ENCODE peak calls at places on chromosomes 5 and 9, in six cellular contexts. N is GM12865, T is heart left ventricle, J is OCI-LY7, G is HCT116, P is GM12878. X is an unnamed sample.

GRCh38 chr9:98101868-98102273 is 17.2 kb downstream of the TRIM14 start:
- DNase-seq in G (no peak), J (peak; percentile 97), P (peak; percentile 99), T (no peak), N (peak; percentile 98), X (peak; percentile 83)

GRCh38 chr5:14501353-14502162 is 80.0 kb upstream of the OTULINL start:
- DNase-seq in N (no peak), G (no peak), J (no peak), P (no peak), T (no peak), X (no peak)

GRCh38 chr5:176877793-176878331 is 21.3 kb downstream of the HK3 start:
- DNase-seq in P (no peak), T (no peak), J (no peak), N (no peak), G (no peak), X (no peak)

GRCh38 chr5:164376840-164377239 is 871.4 kb downstream of the MAT2B start:
- DNase-seq in P (no peak), G (no peak), J (no peak), T (no peak), N (no peak), X (no peak)

GRCh38 chr9:136973618-136974617 is 3.4 kb upstream of the PTGDS start:
- DNase-seq in N (no peak), T (no peak), G (no peak), J (no peak), P (no peak), X (no peak)

GRCh38 chr9:134699343-134699740 is 57.7 kb downstream of the COL5A1 start:
- DNase-seq in G (no peak), T (peak; percentile 26), P (no peak), N (no peak), J (no peak), X (no peak)

GRCh38 chr9:113886003-113886324 is 9.9 kb downstream of the ZNF618 start:
- DNase-seq in G (no peak), N (no peak), T (no peak), P (no peak), J (no peak), X (no peak)

GRCh38 chr9:3858961-3859360 is 333.2 kb upstream of the RFX3 start:
- DNase-seq in G (no peak), N (no peak), J (no peak), T (no peak), P (no peak), X (no peak)

GRCh38 chr5:128487041-128487440 is 51.0 kb downstream of the FBN2 start:
- DNase-seq in J (no peak), N (no peak), P (no peak), T (no peak), G (no peak), X (no peak)

GRCh38 chr9:16118090-16118489 is 565.2 kb downstream of the CCDC171 start:
- DNase-seq in P (no peak), J (no peak), N (no peak), G (no peak), T (no peak), X (no peak)

GRCh38 chr5:127313379-127313778 is 22.8 kb downstream of the MEGF10 start:
- DNase-seq in G (no peak), J (no peak), P (no peak), N (no peak), T (no peak), X (no peak)

GRCh38 chr9:121225240-121225639 is 23.6 kb upstream of the RAB14 start:
- DNase-seq in P (no peak), N (no peak), J (no peak), G (no peak), T (no peak), X (no peak)

GRCh38 chr5:7398596-7399260 is 2.8 kb downstream of the ADCY2 start:
- DNase-seq in N (no peak), P (no peak), T (no peak), J (no peak), G (no peak), X (no peak)

GRCh38 chr9:114911167-114911821 is 19.1 kb downstream of the TNFSF8 start:
- DNase-seq in G (no peak), P (no peak), J (no peak), N (no peak), T (no peak), X (no peak)

GRCh38 chr5:143581649-143582048 is 178.2 kb upstream of the NR3C1 start:
- DNase-seq in G (no peak), N (no peak), P (no peak), T (no peak), J (no peak), X (no peak)

GRCh38 chr5:115838885-115839518 is 2.4 kb downstream of the ATG12 start:
- DNase-seq in T (peak; percentile 39), J (peak; percentile 79), N (peak; percentile 78), P (no peak), G (no peak), X (peak; percentile 48)

GRCh38 chr5:146447734-146448380 is 724 bp downstream of the TCERG1 start:
- DNase-seq in J (peak; percentile 71), T (no peak), P (no peak), N (peak; percentile 70), G (no peak), X (no peak)

GRCh38 chr5:115417076-115417475 is 120.6 kb upstream of the CCDC112 start:
- DNase-seq in J (no peak), T (no peak), N (no peak), G (no peak), P (no peak), X (no peak)

GRCh38 chr5:99191181-99191775 is 262.5 kb upstream of the CHD1 start:
- DNase-seq in P (no peak), N (no peak), T (no peak), J (no peak), G (no peak), X (no peak)

GRCh38 chr9:87201316-87201715 is 254.0 kb upstream of the GAS1 start:
- DNase-seq in T (no peak), N (no peak), P (no peak), G (no peak), J (no peak), X (no peak)

GRCh38 chr9:69919461-69920061 is 98.9 kb downstream of the CFAP95 start:
- DNase-seq in T (no peak), P (no peak), G (peak; percentile 29), N (peak; percentile 55), J (peak; percentile 54), X (peak; percentile 58)

GRCh38 chr5:82104872-82105271 is 133.0 kb downstream of the ATG10 start:
- DNase-seq in G (no peak), P (no peak), J (no peak), T (no peak), N (no peak), X (no peak)

DNA sequence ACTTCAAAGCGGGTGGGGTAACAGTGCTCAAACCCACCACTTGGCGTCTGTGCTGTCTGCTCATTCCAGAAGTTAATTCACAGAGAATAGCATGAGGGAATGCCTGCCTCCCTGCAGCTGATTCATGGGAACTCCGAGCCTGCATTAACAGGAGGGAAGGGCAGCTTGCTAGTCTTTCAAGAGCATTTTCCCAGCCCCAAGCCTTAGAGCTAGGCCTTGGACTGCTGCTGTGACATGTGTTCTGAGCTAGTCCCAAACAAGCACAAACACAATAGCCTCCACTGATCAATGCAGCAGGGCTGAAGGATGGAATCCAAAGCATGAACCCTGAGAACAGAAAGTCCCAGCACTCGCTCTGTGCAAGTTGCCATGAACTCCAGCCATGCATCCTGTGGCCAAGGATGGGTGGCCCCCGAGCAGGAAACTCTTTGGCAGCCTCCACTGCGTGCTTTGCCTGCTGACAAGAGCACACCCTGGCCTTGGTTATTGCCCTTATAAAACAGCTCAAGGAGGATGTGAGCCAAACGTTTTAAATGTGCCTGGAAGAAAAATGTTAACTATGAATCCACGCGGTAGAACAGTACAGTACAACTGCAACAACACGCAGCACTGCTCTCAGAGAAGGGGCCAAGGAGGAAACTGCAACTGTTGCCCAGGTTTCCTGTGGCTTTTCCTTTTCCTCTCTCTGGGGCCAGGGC is 653.1 kb upstream of the KLF4 start:
- DNase-seq in G (no peak), P (no peak), J (no peak), T (peak; percentile 85), N (peak; percentile 47), X (no peak)
- TF ChIP-seq CTCF in G (no peak), P (no peak), J (no peak), T (no peak), N (no peak), X (no peak)

DNA sequence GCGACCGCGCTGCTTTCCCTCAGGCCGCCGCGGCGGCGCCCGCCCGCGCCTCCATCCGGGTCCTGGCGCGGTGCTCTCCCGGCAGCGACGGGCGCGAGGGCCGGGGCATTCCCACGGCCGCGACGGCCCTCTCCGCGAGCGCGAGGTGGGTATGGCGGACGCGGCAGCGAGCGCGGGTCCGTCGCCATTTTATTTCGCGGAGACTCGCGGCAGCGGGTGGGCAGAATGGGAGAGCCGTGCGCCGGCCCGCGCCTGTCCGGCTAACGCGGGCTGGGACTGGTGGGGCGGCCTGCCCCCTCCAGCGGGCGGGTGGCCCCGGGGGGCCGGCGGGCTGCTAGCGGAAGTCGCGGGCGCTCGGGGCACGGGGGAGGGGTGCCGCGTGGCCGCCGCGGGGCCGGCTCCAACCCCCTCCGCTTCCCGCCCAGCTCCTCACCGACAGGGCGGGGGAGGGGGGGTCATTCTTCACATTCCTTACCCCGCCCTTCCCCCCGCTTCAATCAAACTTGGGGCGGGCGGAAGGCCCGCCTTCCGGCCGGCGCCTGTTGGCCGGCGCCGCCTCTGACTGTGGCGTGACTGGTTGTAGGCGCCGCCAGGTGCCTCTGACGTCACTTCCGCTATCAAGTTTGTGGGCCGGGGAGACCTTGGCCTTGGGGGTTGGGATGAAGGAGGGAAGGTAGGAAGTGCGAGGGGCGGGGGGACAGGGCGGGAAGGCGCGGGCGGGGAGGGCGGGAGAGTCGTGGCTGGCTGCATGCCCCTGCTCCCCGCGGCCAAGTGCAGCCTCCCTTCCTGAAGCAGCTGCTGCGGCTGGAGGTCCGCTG is 82.2 kb downstream of the PTPDC1 start:
- DNase-seq in G (peak; percentile 98), P (peak; percentile 88), J (peak; percentile 99), T (peak; percentile 99), N (peak; percentile 99), X (peak; percentile 95)
- TF ChIP-seq CTCF in G (no peak), P (peak; percentile 24), J (peak; percentile 13), T (no peak), N (no peak), X (no peak)

DNA sequence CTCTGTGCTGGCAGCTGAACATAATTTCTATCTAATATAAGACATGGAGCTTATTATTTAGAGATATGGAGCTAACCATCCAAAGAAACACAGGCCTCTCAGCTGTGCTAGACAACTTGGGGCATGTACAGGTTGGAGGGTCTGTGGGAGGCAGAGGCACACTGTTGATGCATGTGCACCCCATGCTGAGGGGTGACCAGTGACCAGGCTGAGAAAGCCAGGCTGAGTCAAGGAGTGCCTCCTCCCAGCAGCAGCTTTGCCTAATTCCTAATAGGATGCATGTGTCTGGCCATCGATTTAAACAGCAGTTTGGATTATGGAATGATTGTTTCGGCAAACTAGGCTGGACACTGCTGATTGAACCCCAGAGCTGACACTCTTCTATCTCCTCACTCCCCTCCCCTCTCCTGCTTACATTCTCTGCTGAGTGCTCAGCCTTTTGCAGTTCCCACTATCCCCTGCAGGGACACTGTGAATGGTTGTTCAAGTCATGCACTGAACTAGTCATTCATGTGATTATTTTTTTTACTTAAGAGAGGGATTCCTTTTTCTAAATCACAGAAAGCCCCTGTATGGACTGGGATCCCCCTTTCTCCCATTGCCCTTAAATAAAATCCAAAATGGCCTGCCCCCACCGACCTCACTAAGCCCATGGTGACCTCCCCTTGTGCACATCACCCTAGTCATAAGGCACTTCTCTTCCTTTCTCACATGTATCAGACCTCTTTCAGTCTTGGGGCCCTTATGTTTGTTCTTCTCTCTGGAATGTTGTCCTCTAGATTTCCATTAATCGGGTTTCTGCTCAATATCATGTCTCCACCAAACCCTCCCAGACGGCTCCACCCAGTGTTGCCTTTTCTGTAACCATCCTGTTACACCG is 196.0 kb downstream of the ERCC6L2 start:
- DNase-seq in N (peak; percentile 38), G (peak; percentile 16), P (no peak), T (no peak), J (peak; percentile 16), X (peak; percentile 66)
- TF ChIP-seq CTCF in N (peak; percentile 50), G (peak; percentile 60), P (peak; percentile 27), T (no peak), J (peak; percentile 58), X (peak; percentile 46)

GRCh38 chr9:6194934-6195333 is 20.7 kb upstream of the IL33 start:
- DNase-seq in T (no peak), N (peak; percentile 22), J (no peak), P (no peak), G (no peak), X (no peak)
- TF ChIP-seq CTCF in T (no peak), N (peak; percentile 23), J (no peak), P (no peak), G (peak; percentile 70), X (peak; percentile 21)

X was measured in GM13977.